ENCODE peak calls at places on chromosomes 5 and 9, in seven cellular contexts. T, E, W, A, X, K and H are unnamed samples. For H3K36me3, the result is how much of the 10 kb centered on the place peaks cover.

GRCh38 chr5:167723254-167723871 is 568.1 kb upstream of the WWC1 start:
- DNase-seq in K (peak), W (peak), T (peak), A (peak), X (peak), E (peak), H (peak)

GRCh38 chr9:17088566-17088965 is 46.3 kb upstream of the CNTLN start:
- DNase-seq in K (no peak), W (no peak), T (no peak), X (no peak), A (no peak), E (no peak), H (no peak)

GRCh38 chr5:143536364-143536763 is 132.9 kb upstream of the NR3C1 start:
- DNase-seq in A (no peak), E (no peak), K (no peak), W (no peak), T (no peak), X (peak), H (peak)

GRCh38 chr9:89592963-89593775 is 11.6 kb upstream of the GADD45G start:
- DNase-seq in W (no peak), T (no peak), A (no peak), K (no peak), E (no peak), X (peak), H (peak)

GRCh38 chr9:136495401-136495800 is 12.6 kb upstream of the SEC16A start:
- DNase-seq in E (no peak), T (no peak), K (no peak), X (no peak), A (no peak), W (no peak), H (no peak)

GRCh38 chr5:135944967-135945560 is 9.7 kb downstream of the LECT2 start:
- DNase-seq in W (peak), A (peak), X (peak), E (no peak), T (no peak), K (peak), H (peak)

GRCh38 chr5:135964670-135965320 is 10.0 kb upstream of the LECT2 start:
- DNase-seq in K (no peak), X (no peak), E (no peak), W (no peak), A (no peak), T (no peak), H (no peak)

GRCh38 chr5:159096555-159097460 is 2.9 kb downstream of the EBF1 start:
- DNase-seq in T (no peak), K (no peak), X (no peak), E (peak), W (no peak), A (no peak), H (no peak)

GRCh38 chr9:135660407-135660806 is 2.7 kb upstream of the LCN9 start:
- DNase-seq in A (no peak), K (no peak), X (no peak), W (no peak), E (no peak), T (no peak), H (no peak)

GRCh38 chr5:14672082-14672481 is 7.6 kb downstream of the OTULIN start:
- DNase-seq in K (no peak), E (no peak), T (no peak), A (no peak), W (no peak), X (no peak), H (peak)

GRCh38 chr5:144203750-144204596 is 33.3 kb downstream of the KCTD16 start:
- DNase-seq in K (no peak), A (peak), X (no peak), W (no peak), E (no peak), T (peak), H (peak)

GRCh38 chr5:66850354-66851075 is 254.3 kb downstream of the MAST4 start:
- DNase-seq in X (no peak), K (no peak), E (no peak), T (no peak), A (no peak), W (no peak), H (peak)

GRCh38 chr9:89508951-89509607 is 11.2 kb upstream of the SEMA4D start:
- DNase-seq in X (no peak), A (no peak), E (no peak), T (no peak), K (no peak), W (no peak), H (no peak)

GRCh38 chr5:142677212-142677611 is 8.7 kb downstream of the FGF1 start:
- DNase-seq in T (no peak), K (no peak), A (no peak), E (no peak), X (no peak), W (no peak), H (peak)

GRCh38 chr5:140563554-140563953 is 844 bp downstream of the APBB3 start:
- DNase-seq in X (peak), K (no peak), E (no peak), T (no peak), A (no peak), W (no peak), H (no peak)

GRCh38 chr9:128863647-128864046 is 18.1 kb downstream of the KYAT1 start:
- DNase-seq in T (peak), W (peak), E (peak), K (peak), A (peak), X (peak), H (peak)

GRCh38 chr9:135066291-135066690 is 21.2 kb upstream of the OLFM1 start:
- DNase-seq in W (peak), E (no peak), K (no peak), X (no peak), A (no peak), T (no peak), H (no peak)

GRCh38 chr9:84373975-84374374 is 33.4 kb upstream of the SLC28A3 start:
- DNase-seq in E (no peak), W (no peak), A (no peak), K (no peak), T (no peak), X (no peak), H (no peak)

GRCh38 chr9:89874351-89875321 is 269.8 kb downstream of the GADD45G start:
- DNase-seq in W (peak), T (no peak), E (peak), K (peak), A (peak), X (peak), H (peak)

GRCh38 chr5:108924457-108924961 is 176.8 kb downstream of the FER start:
- DNase-seq in W (no peak), X (no peak), E (no peak), A (no peak), T (no peak), K (no peak), H (no peak)

GRCh38 chr5:76766746-76767145 is 50.8 kb downstream of the F2R start:
- DNase-seq in X (no peak), W (no peak), T (no peak), A (no peak), E (no peak), K (no peak), H (peak)

GRCh38 chr5:114361724-114362196 is at the start of gene KCNN2:
- DNase-seq in X (peak), W (peak), K (peak), A (peak), T (no peak), E (peak), H (peak)

GRCh38 chr9:95316794-95317118 is 753 bp downstream of the FANCC start:
- DNase-seq in T (no peak), K (no peak), W (peak), X (no peak), E (peak), A (peak), H (peak)

GRCh38 chr9:29691758-29692407 is 2118.6 kb upstream of the C9orf72 start:
- DNase-seq in A (no peak), E (no peak), K (no peak), W (no peak), T (no peak), X (no peak), H (peak)

GRCh38 chr5:138212828-138213160 is 329 bp downstream of the CDC23 start:
- DNase-seq in E (no peak), X (no peak), W (no peak), T (no peak), A (no peak), K (no peak), H (no peak)

GRCh38 chr5:97388794-97389193 is 205.7 kb upstream of the RIOK2 start:
- DNase-seq in K (no peak), W (no peak), X (no peak), E (no peak), T (no peak), A (no peak), H (peak)

GRCh38 chr9:93207326-93207814 is 23.4 kb downstream of the WNK2 start:
- DNase-seq in K (peak), T (no peak), E (peak), X (no peak), A (peak), W (peak), H (no peak)

GRCh38 chr9:98846081-98846480 is 38.6 kb downstream of the GALNT12 start:
- DNase-seq in X (no peak), T (no peak), A (no peak), E (no peak), W (no peak), K (no peak), H (no peak)

GRCh38 chr5:149422429-149423286 is 43.6 kb upstream of the IL17B start:
- DNase-seq in A (peak), X (peak), E (no peak), W (peak), T (no peak), K (peak), H (no peak)

GRCh38 chr9:16640649-16641048 is 229.8 kb downstream of the BNC2 start:
- DNase-seq in W (no peak), K (no peak), A (no peak), E (no peak), X (no peak), T (no peak), H (no peak)

GRCh38 chr9:14238044-14238443 is 75.9 kb downstream of the NFIB start:
- DNase-seq in K (no peak), E (no peak), X (no peak), A (no peak), W (no peak), T (no peak), H (peak)

GRCh38 chr9:91896513-91897121 is 53.4 kb downstream of the ROR2 start:
- DNase-seq in X (no peak), T (no peak), K (peak), W (peak), E (peak), A (peak), H (no peak)

GRCh38 chr5:107514305-107514704 is 156.4 kb downstream of the EFNA5 start:
- DNase-seq in X (no peak), A (no peak), T (no peak), E (no peak), W (no peak), K (no peak), H (peak)

GRCh38 chr5:40017918-40018317 is 593.1 kb upstream of the DAB2 start:
- DNase-seq in W (no peak), T (no peak), X (no peak), K (no peak), A (no peak), E (no peak), H (no peak)

GRCh38 chr9:129868571-129869486 is 33.6 kb downstream of the USP20 start:
- DNase-seq in X (no peak), T (peak), K (no peak), A (no peak), W (no peak), E (no peak), H (peak)

GRCh38 chr5:43275391-43275790 is 37.8 kb downstream of the HMGCS1 start:
- DNase-seq in W (no peak), X (no peak), K (no peak), A (peak), E (no peak), T (no peak), H (no peak)

GRCh38 chr5:43273552-43273951 is 39.7 kb downstream of the HMGCS1 start:
- DNase-seq in T (no peak), E (no peak), A (no peak), W (no peak), K (no peak), X (no peak), H (no peak)

GRCh38 chr5:43268188-43268820 is 44.9 kb downstream of the HMGCS1 start:
- DNase-seq in K (no peak), X (no peak), T (no peak), E (no peak), A (no peak), W (no peak), H (no peak)

GRCh38 chr5:43274435-43275114 is 38.6 kb downstream of the HMGCS1 start:
- DNase-seq in K (no peak), E (peak), T (no peak), W (no peak), X (no peak), A (no peak), H (no peak)

GRCh38 chr5:43270686-43271085 is 42.5 kb downstream of the HMGCS1 start:
- DNase-seq in T (no peak), A (no peak), X (no peak), E (no peak), K (no peak), W (no peak), H (no peak)
- TF ChIP-seq CTCF in T (no peak), A (no peak), X (no peak), E (no peak), K (no peak), W (no peak), H (no peak)

DNA sequence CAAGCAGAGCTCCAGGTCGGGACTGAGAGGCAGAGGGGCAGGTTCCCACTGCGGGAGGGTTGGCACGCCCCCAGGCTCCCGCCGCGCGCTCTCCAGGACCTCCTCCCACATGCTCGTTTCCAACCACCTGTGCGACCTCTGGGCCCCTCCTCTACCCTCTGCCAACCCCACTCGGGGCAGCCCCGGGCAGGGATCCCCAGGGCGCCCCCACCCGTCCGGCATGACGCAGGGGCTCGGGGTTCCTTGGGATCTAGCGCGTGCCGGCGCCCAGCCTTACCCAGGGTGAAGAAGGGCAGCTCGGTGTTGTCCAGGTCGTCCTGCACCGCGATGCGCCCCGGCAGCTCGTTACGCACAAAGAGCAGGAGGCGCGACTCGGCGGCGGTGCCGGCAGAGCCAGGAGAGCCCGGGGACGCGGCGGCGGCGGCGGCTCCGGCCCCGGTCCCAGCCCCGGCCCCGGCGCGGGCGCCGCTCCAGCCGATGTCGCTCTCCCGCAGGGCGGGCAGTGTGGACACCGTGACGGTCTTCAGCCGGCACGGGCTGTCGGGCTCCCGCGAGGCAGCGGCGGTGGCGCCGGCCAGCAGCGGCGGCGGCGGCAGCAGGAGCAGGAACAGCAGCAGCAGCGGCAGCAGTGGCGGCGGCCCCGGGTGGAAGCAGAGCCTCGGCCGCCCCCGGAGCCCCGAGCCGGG is 494 bp downstream of the ASTN2 start:
- DNase-seq in T (no peak), A (no peak), W (no peak), X (no peak), E (peak), K (no peak), H (no peak)
- H3K4me3 ChIP-seq in T (no peak), A (peak), W (peak), X (peak), E (peak), K (peak), H (peak)

GRCh38 chr5:36173426-36173825 is 21.5 kb downstream of the SKP2 start:
- DNase-seq in E (no peak), A (no peak), K (no peak), W (no peak), T (no peak), X (no peak), H (no peak)

GRCh38 chr5:36172593-36172992 is 20.7 kb downstream of the SKP2 start:
- DNase-seq in W (no peak), X (no peak), K (no peak), A (no peak), T (no peak), E (no peak), H (no peak)

GRCh38 chr5:36170869-36171424 is 19.0 kb downstream of the SKP2 start:
- DNase-seq in E (no peak), T (no peak), A (no peak), W (no peak), K (no peak), X (no peak), H (no peak)

GRCh38 chr5:36164461-36164860 is 12.6 kb downstream of the SKP2 start:
- DNase-seq in X (no peak), E (no peak), K (no peak), W (no peak), A (no peak), T (no peak), H (no peak)

DNA sequence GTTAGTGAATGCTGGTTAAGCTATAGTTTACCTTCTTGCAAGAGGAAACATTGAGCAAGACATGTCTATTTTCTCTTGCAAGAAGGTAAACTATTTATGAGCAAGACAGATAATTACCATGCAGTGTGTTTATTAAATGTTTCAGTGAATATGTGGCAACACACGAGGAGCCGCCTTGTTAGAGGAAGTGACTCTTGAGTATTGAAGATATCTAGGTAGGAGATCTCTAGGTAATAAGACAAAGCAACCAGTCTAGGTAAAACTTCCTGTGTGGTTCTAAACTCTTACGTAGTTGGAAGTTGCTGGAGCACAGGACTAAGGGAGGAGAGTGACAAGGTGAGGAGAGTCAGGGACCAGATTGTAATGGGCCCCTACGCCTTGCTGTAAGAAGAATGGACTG is 16.8 kb downstream of the SKP2 start:
- DNase-seq in W (no peak), A (no peak), X (no peak), T (no peak), E (no peak), K (no peak), H (no peak)
- H3K36me3 ChIP-seq in W (under half), A (under half), X (under half), T (under half), E (under half), K (under half), H (under half)

DNA sequence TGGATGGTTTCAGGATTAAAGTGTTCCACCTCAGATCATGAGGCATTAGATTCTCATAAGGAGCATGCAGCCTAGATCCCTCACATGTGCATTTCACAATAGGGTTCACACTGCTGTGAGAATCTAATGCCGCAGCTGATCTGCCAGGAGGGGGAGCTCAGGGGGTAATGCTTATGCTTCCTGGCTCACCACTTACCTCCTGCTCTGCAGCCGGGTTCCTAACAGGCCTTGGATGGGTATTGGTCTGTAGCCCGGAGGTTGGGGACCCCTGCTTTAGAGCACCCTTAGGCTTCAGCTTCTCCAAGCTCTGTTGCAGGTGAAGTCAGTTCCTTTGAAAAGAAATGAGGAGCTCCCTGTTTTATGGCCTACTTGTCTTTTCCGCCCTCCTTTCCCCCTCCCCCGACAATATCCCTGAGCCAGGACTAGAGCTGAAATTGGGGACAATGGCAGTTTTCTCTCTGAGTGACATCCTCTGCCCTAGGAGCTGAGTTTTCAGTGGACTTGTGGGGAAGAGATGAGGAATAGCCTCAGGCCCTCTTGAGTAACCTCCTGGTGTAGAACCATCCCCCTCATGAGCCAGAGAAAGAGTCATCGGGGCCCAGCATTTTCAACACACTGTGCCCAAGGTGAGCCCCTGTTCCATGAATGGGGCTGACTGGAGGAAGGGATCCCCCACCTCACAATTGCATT is 16.2 kb upstream of the MAT2B start:
- DNase-seq in W (no peak), T (no peak), A (no peak), X (no peak), E (peak), K (no peak), H (peak)
- TF ChIP-seq CTCF in W (no peak), T (no peak), A (peak), X (no peak), E (peak), K (no peak), H (peak)

GRCh38 chr5:173238312-173239232 is 3.6 kb upstream of the NKX2-5 start:
- DNase-seq in E (no peak), X (no peak), K (no peak), W (no peak), T (no peak), A (no peak), H (no peak)
- H3K4me3 ChIP-seq in E (no peak), X (peak), K (no peak), W (peak), T (no peak), A (peak), H (no peak)

DNA sequence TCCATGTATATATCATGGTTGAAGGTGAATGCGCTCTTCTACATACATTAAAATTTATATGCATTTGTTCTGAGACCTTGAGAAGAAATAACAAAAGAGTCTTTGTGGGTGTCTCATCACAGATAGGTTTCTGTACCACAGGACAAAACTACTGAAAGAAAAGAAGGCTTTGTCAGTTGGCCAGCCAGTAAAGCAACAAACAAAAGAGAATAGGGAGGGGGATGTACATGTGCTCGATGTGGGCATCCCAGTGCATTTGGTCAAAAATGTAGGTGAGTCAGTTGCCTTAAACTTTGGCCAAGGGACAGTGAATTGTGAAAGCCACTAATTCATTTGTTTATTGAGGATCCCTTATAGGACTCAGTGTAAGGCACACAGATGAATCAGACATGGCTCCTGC is 13.3 kb downstream of the RBM18 start:
- DNase-seq in W (no peak), X (no peak), E (no peak), K (no peak), A (no peak), T (no peak), H (no peak)
- H3K36me3 ChIP-seq in W (under half), X (under half), E (under half), K (under half), A (under half), T (under half), H (under half)

GRCh38 chr9:34658461-34658860 is 4.0 kb downstream of the CCL27 start:
- DNase-seq in A (no peak), W (no peak), X (no peak), T (no peak), E (no peak), K (no peak), H (no peak)
- TF ChIP-seq CTCF in A (no peak), W (no peak), X (no peak), T (no peak), E (no peak), K (no peak), H (no peak)